ENCODE peak calls at places on chromosomes 16 and 17, in eight cellular contexts. P is GM19239, J is RPMI8226, Z is mucosa of gallbladder, R is NCI-H774, D is GM12892, Y is NCI-H1092, M is amniotic stem cell. S is an unnamed sample.

GRCh38 chr16:28063611-28064061 is at the start of gene GSG1L:
- DNase-seq in P (no peak), J (peak; percentile 40), Z (no peak), R (no peak), D (no peak), Y (no peak), M (no peak), S (no peak)

GRCh38 chr17:229130-229944 is 47.9 kb upstream of the DOC2B start:
- DNase-seq in P (no peak), J (no peak), Z (no peak), R (no peak), D (no peak), Y (no peak), M (no peak), S (peak; percentile 39)

GRCh38 chr17:20955437-20956323 is 87.1 kb downstream of the USP22 start:
- DNase-seq in P (no peak), J (no peak), Z (peak; percentile 46), R (no peak), D (no peak), Y (no peak), M (no peak), S (no peak)

GRCh38 chr17:8255499-8255898 is 6.4 kb downstream of the PFAS start:
- DNase-seq in P (no peak), J (no peak), Z (no peak), R (no peak), D (no peak), Y (no peak), M (no peak), S (no peak)

GRCh38 chr17:75514299-75515228 is 773 bp downstream of the CASKIN2 start:
- DNase-seq in P (no peak), J (no peak), Z (no peak), R (no peak), D (no peak), Y (no peak), M (no peak), S (peak; percentile 82)

GRCh38 chr16:85422374-85423185 is 190.5 kb upstream of the GSE1 start:
- DNase-seq in P (no peak), J (no peak), Z (peak; percentile 90), R (no peak), D (no peak), Y (no peak), M (no peak), S (peak; percentile 93)

GRCh38 chr16:59305850-59306249 is 571.7 kb upstream of the GOT2 start:
- DNase-seq in P (no peak), J (no peak), Z (no peak), R (no peak), D (no peak), Y (no peak), M (no peak), S (no peak)

GRCh38 chr16:3182608-3183444 is 5.2 kb upstream of the OR1F1 start:
- DNase-seq in P (no peak), J (peak; percentile 66), Z (no peak), R (no peak), D (peak; percentile 46), Y (no peak), M (no peak), S (no peak)

GRCh38 chr16:65044861-65045260 is 77.0 kb downstream of the CDH11 start:
- DNase-seq in P (no peak), J (no peak), Z (no peak), R (no peak), D (no peak), Y (no peak), M (peak; percentile 31), S (no peak)

GRCh38 chr17:81961087-81961514 is at the start of gene NOTUM:
- DNase-seq in P (no peak), J (peak; percentile 73), Z (no peak), R (peak; percentile 11), D (no peak), Y (no peak), M (no peak), S (no peak)

GRCh38 chr17:44084921-44085320 is 14.4 kb downstream of the G6PC3 start:
- DNase-seq in P (no peak), J (no peak), Z (no peak), R (no peak), D (no peak), Y (no peak), M (no peak), S (no peak)

GRCh38 chr16:49520684-49521083 is 147.1 kb downstream of the C16orf78 start:
- DNase-seq in P (no peak), J (no peak), Z (no peak), R (no peak), D (no peak), Y (no peak), M (no peak), S (no peak)

GRCh38 chr17:79630120-79630519 is 19.3 kb upstream of the RBFOX3 start:
- DNase-seq in P (no peak), J (no peak), Z (no peak), R (no peak), D (peak; percentile 5), Y (no peak), M (no peak), S (peak; percentile 16)

GRCh38 chr17:21001813-21002221 is 41.0 kb downstream of the USP22 start:
- DNase-seq in P (no peak), J (no peak), Z (no peak), R (no peak), D (no peak), Y (no peak), M (no peak), S (no peak)

GRCh38 chr17:7503521-7503920 is 19.4 kb downstream of the POLR2A start:
- DNase-seq in P (no peak), J (no peak), Z (no peak), R (no peak), D (no peak), Y (no peak), M (no peak), S (no peak)

GRCh38 chr16:19289805-19290490 is 4.4 kb downstream of the CLEC19A start:
- DNase-seq in P (no peak), J (peak; percentile 51), Z (no peak), R (no peak), D (no peak), Y (no peak), M (no peak), S (no peak)

GRCh38 chr17:16988749-16989229 is 16.9 kb upstream of the TNFRSF13B start:
- DNase-seq in P (no peak), J (peak; percentile 84), Z (peak; percentile 17), R (no peak), D (no peak), Y (no peak), M (no peak), S (no peak)

GRCh38 chr17:42543190-42544079 is 7.4 kb downstream of the NAGLU start:
- DNase-seq in P (no peak), J (no peak), Z (no peak), R (no peak), D (no peak), Y (no peak), M (no peak), S (no peak)

GRCh38 chr17:48051706-48052486 is 3.7 kb downstream of the NFE2L1 start:
- DNase-seq in P (no peak), J (no peak), Z (peak; percentile 59), R (no peak), D (no peak), Y (no peak), M (no peak), S (peak; percentile 77)

GRCh38 chr17:57949649-57950048 is 5.6 kb downstream of the CUEDC1 start:
- DNase-seq in P (no peak), J (no peak), Z (no peak), R (no peak), D (no peak), Y (no peak), M (no peak), S (no peak)

GRCh38 chr17:2435181-2435741 is 34.4 kb upstream of the MNT start:
- DNase-seq in P (no peak), J (no peak), Z (no peak), R (peak; percentile 1), D (no peak), Y (peak; percentile 84), M (no peak), S (no peak)

GRCh38 chr17:77914440-77915254 is 43.9 kb upstream of the TNRC6C start:
- DNase-seq in P (no peak), J (peak; percentile 72), Z (no peak), R (peak; percentile 20), D (no peak), Y (peak; percentile 28), M (no peak), S (no peak)

GRCh38 chr16:66036162-66036561 is 330.3 kb upstream of the CDH5 start:
- DNase-seq in P (no peak), J (no peak), Z (no peak), R (no peak), D (no peak), Y (no peak), M (no peak), S (no peak)

GRCh38 chr16:18983565-18984424 is at the start of gene TMC7:
- DNase-seq in P (no peak), J (peak; percentile 86), Z (peak; percentile 85), R (peak; percentile 78), D (no peak), Y (peak; percentile 94), M (peak; percentile 70), S (peak; percentile 71)

GRCh38 chr16:8861563-8862308 is 7.1 kb downstream of the CARHSP1 start:
- DNase-seq in P (no peak), J (no peak), Z (no peak), R (no peak), D (no peak), Y (no peak), M (no peak), S (peak; percentile 72)

GRCh38 chr17:53499277-53499676 is 323.4 kb upstream of the KIF2B start:
- DNase-seq in P (no peak), J (no peak), Z (no peak), R (no peak), D (no peak), Y (no peak), M (no peak), S (no peak)

GRCh38 chr17:56571456-56571855 is 22.0 kb upstream of the NOG start:
- DNase-seq in P (no peak), J (no peak), Z (no peak), R (no peak), D (no peak), Y (no peak), M (no peak), S (no peak)

GRCh38 chr17:49365667-49366066 is 3.6 kb upstream of the ZNF652 start:
- DNase-seq in P (no peak), J (peak; percentile 83), Z (no peak), R (no peak), D (no peak), Y (peak; percentile 10), M (no peak), S (no peak)

GRCh38 chr17:7436556-7437368 is 1.5 kb downstream of the TMEM102 start:
- DNase-seq in P (no peak), J (no peak), Z (peak; percentile 82), R (peak; percentile 48), D (no peak), Y (peak; percentile 62), M (no peak), S (peak; percentile 89)

GRCh38 chr17:13134106-13134505 is 116.3 kb upstream of the ELAC2 start:
- DNase-seq in P (no peak), J (no peak), Z (no peak), R (no peak), D (no peak), Y (no peak), M (no peak), S (no peak)

GRCh38 chr16:58487566-58488351 is 12.2 kb upstream of the NDRG4 start:
- DNase-seq in P (peak; percentile 90), J (peak; percentile 83), Z (peak; percentile 73), R (peak; percentile 74), D (peak; percentile 90), Y (peak; percentile 77), M (peak; percentile 74), S (peak; percentile 78)

GRCh38 chr17:81328925-81329278 is 33.8 kb upstream of the SLC38A10 start:
- DNase-seq in P (no peak), J (no peak), Z (no peak), R (no peak), D (no peak), Y (no peak), M (no peak), S (no peak)

GRCh38 chr16:87064731-87065720 is 252.2 kb downstream of the C16orf95 start:
- DNase-seq in P (no peak), J (no peak), Z (no peak), R (no peak), D (no peak), Y (no peak), M (no peak), S (peak; percentile 14)

GRCh38 chr16:83481589-83481988 is 326.2 kb upstream of the HSBP1 start:
- DNase-seq in P (no peak), J (no peak), Z (no peak), R (no peak), D (no peak), Y (no peak), M (no peak), S (no peak)

S was measured in left lobe of liver.